ENCODE peak calls at places on chromosomes 13 and 19, in five cellular contexts. N is heart left ventricle, M is IMR-90, X is A549, V is HCT116. Y is an unnamed sample.

GRCh38 chr13:21458816-21459701 is at the start of gene ZDHHC20:
- DNase-seq in N (peak; percentile 92), M (peak; percentile 78), X (peak; percentile 50), V (no peak), Y (peak; percentile 78)

GRCh38 chr13:103101500-103101899 is 35.3 kb upstream of the SLC10A2 start:
- DNase-seq in N (no peak), M (no peak), X (no peak), V (no peak), Y (no peak)

GRCh38 chr13:111629457-111629856 is 309.0 kb downstream of the TEX29 start:
- DNase-seq in N (no peak), M (no peak), X (no peak), V (no peak), Y (no peak)

GRCh38 chr13:23381877-23382276 is 51.6 kb downstream of the SACS start:
- DNase-seq in N (no peak), M (no peak), X (no peak), V (no peak), Y (no peak)

GRCh38 chr13:94886191-94886590 is 173.8 kb upstream of the SOX21 start:
- DNase-seq in N (no peak), M (no peak), X (no peak), V (no peak), Y (no peak)

GRCh38 chr13:44188257-44188656 is 185.4 kb upstream of the SERP2 start:
- DNase-seq in N (no peak), M (peak; percentile 75), X (peak; percentile 26), V (peak; percentile 16), Y (no peak)

GRCh38 chr13:91304740-91305139 is 42.7 kb upstream of the MIR17HG start:
- DNase-seq in N (no peak), M (no peak), X (no peak), V (no peak), Y (no peak)

GRCh38 chr13:51717786-51718398 is 86.1 kb downstream of the DHRS12 start:
- DNase-seq in N (no peak), M (peak; percentile 22), X (no peak), V (no peak), Y (no peak)

GRCh38 chr13:51805925-51806324 is 2.0 kb upstream of the DHRS12 start:
- DNase-seq in N (no peak), M (no peak), X (no peak), V (no peak), Y (no peak)

GRCh38 chr19:3121396-3121795 is 14.4 kb upstream of the GNA15 start:
- DNase-seq in N (no peak), M (no peak), X (no peak), V (no peak), Y (no peak)

GRCh38 chr13:102369303-102369702 is 32.5 kb downstream of the FGF14 start:
- DNase-seq in N (no peak), M (no peak), X (no peak), V (no peak), Y (no peak)

GRCh38 chr13:80379245-80379644 is 38.3 kb upstream of the SPRY2 start:
- DNase-seq in N (no peak), M (peak; percentile 43), X (peak; percentile 13), V (no peak), Y (no peak)

GRCh38 chr13:99610702-99611289 is 109.5 kb downstream of the TM9SF2 start:
- DNase-seq in N (no peak), M (no peak), X (no peak), V (no peak), Y (no peak)

GRCh38 chr13:96229356-96229755 is 139.4 kb downstream of the HS6ST3 start:
- DNase-seq in N (no peak), M (no peak), X (no peak), V (peak; percentile 48), Y (no peak)

GRCh38 chr13:71316964-71317363 is 550.0 kb downstream of the DACH1 start:
- DNase-seq in N (no peak), M (no peak), X (no peak), V (no peak), Y (no peak)

GRCh38 chr19:44728178-44728577 is 20.3 kb upstream of the BCL3 start:
- DNase-seq in N (no peak), M (no peak), X (no peak), V (no peak), Y (no peak)

GRCh38 chr19:4916292-4917082 is 7.2 kb downstream of the UHRF1 start:
- DNase-seq in N (no peak), M (no peak), X (no peak), V (no peak), Y (no peak)

GRCh38 chr19:28831464-28831863 is 381.5 kb downstream of the UQCRFS1 start:
- DNase-seq in N (no peak), M (no peak), X (no peak), V (no peak), Y (no peak)

GRCh38 chr19:54231077-54231931 is 8.5 kb upstream of the LILRB3 start:
- DNase-seq in N (peak; percentile 85), M (peak; percentile 73), X (peak; percentile 57), V (peak; percentile 81), Y (peak; percentile 88)

GRCh38 chr13:25928941-25929505 is 122.8 kb downstream of the SHISA2 start:
- DNase-seq in N (no peak), M (no peak), X (no peak), V (no peak), Y (no peak)

GRCh38 chr13:113654175-113654560 is 3.8 kb downstream of the ATP4B start:
- DNase-seq in N (no peak), M (no peak), X (no peak), V (no peak), Y (no peak)

GRCh38 chr13:21742041-21742440 is 71.2 kb downstream of the FGF9 start:
- DNase-seq in N (no peak), M (no peak), X (no peak), V (no peak), Y (no peak)

GRCh38 chr13:60969659-60970058 is 446.0 kb downstream of the PCDH20 start:
- DNase-seq in N (no peak), M (no peak), X (no peak), V (no peak), Y (no peak)

GRCh38 chr13:68540244-68540643 is 1310.1 kb upstream of the PCDH9 start:
- DNase-seq in N (no peak), M (no peak), X (no peak), V (no peak), Y (no peak)

GRCh38 chr13:48531416-48532145 is 1.3 kb downstream of the RCBTB2 start:
- DNase-seq in N (no peak), M (no peak), X (no peak), V (no peak), Y (no peak)

GRCh38 chr13:97223711-97224461 is 1.8 kb downstream of the MBNL2 start:
- DNase-seq in N (peak; percentile 59), M (peak; percentile 96), X (peak; percentile 25), V (peak; percentile 43), Y (no peak)

GRCh38 chr13:35527451-35527850 is 51.0 kb upstream of the MAB21L1 start:
- DNase-seq in N (no peak), M (no peak), X (no peak), V (no peak), Y (no peak)

GRCh38 chr19:48818234-48818823 is 7.5 kb upstream of the BCAT2 start:
- DNase-seq in N (no peak), M (no peak), X (no peak), V (no peak), Y (no peak)

GRCh38 chr13:113951246-113951999 is 22.5 kb downstream of the C13orf46 start:
- DNase-seq in N (peak; percentile 84), M (peak; percentile 45), X (peak; percentile 61), V (peak; percentile 57), Y (peak; percentile 85)

GRCh38 chr19:36528921-36529518 is 949 bp upstream of the ZNF260 start:
- DNase-seq in N (no peak), M (no peak), X (peak; percentile 49), V (no peak), Y (no peak)

GRCh38 chr13:79522583-79522982 is 41.6 kb downstream of the NDFIP2 start:
- DNase-seq in N (no peak), M (peak; percentile 64), X (no peak), V (no peak), Y (no peak)

GRCh38 chr13:49998714-49999624 is 2.1 kb downstream of the TRIM13 start:
- DNase-seq in N (no peak), M (no peak), X (no peak), V (no peak), Y (no peak)

GRCh38 chr13:109568273-109568900 is 218.0 kb downstream of the IRS2 start:
- DNase-seq in N (no peak), M (no peak), X (no peak), V (no peak), Y (no peak)

GRCh38 chr13:107367258-107367657 is 799.3 kb upstream of the ARGLU1 start:
- DNase-seq in N (no peak), M (peak; percentile 58), X (no peak), V (no peak), Y (no peak)

DNA sequence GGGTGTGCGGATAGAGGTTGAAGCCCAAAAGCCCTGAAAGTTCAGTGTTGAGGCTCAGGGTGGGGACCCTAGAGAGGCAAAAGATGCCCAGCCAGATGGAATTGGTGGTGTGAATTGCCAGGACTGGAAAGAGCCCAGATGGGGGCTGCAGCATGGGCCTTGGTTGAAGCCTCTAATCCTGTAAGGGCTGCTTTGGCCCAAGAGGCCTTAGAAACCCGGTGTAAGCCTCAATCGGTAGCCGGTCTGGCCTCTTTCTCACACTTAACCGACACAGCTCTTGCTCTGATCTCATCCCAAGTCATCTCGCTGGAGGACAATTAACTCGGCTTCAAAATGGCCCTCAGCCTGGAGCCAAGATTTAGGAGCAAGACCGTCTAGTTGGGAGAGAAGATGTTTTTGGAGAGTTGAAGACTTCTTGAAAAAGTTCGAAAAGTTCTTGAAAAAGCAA is 2.0 kb downstream of the TPM4 start:
- DNase-seq in N (peak; percentile 42), M (peak; percentile 69), X (no peak), V (no peak), Y (peak; percentile 60)
- TF ChIP-seq POLR2A in N (no peak), M (no peak), X (no peak), V (no peak), Y (no peak)

GRCh38 chr13:30713133-30713532 is 22.2 kb upstream of the ALOX5AP start:
- DNase-seq in N (peak; percentile 31), M (no peak), X (no peak), V (no peak), Y (no peak)
- TF ChIP-seq POLR2A in N (no peak), M (no peak), X (no peak), V (no peak), Y (no peak)

GRCh38 chr19:1941146-1942077 is at the start of gene CSNK1G2:
- DNase-seq in N (no peak), M (no peak), X (no peak), V (no peak), Y (no peak)
- TF ChIP-seq POLR2A in N (no peak), M (no peak), X (peak; percentile 19), V (peak; percentile 19), Y (peak; percentile 48)

DNA sequence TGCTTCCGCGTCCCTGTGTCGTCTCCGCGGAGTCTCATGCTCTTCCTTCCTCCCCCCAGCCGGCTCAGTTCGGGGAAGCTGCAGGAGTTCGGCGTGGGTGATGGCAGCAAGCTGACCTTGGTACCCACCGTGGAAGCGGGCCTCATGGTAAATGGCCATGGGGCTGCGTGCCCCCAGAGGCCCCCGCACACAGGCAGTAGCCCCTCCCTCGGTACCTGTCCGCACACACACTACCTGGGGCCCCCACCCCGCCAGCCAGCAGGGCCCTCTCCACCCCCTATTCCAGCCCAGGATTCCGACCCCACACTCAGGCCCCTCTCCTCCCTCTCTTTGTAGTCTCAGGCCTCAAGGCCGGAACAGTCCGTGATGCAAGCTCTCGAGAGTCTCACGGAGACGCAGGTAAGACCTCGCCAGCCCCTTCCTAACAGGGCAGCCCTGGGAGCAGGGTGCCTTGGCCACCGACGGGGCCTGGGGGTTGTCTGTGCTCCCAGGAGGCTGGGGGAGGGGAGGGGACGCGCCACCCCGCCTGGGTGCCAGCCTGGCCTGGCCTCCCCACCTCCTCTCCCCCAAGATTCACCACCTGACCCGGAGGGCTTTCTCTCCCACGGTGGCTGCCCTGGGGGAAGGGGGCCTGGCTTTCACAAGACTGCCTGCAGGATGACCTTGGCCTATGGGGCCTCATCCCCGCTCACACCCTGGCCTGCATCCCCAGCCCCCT is 3.3 kb downstream of the MIDN start:
- DNase-seq in N (no peak), M (no peak), X (no peak), V (no peak), Y (no peak)
- TF ChIP-seq POLR2A in N (no peak), M (peak; percentile 29), X (no peak), V (no peak), Y (no peak)

Y was measured in tibial nerve.